ENCODE peak calls at places on chromosomes 5 and 9, in six cellular contexts. One of them, this sample, is unnamed.

GRCh38 chr9:114168281-114169028 is 13.1 kb downstream of the COL27A1 start:
- DNase-seq in PC-9: no peak
- DNase-seq in IMR-90: no peak
- DNase-seq in kidney epithelial cell: no peak
- DNase-seq in CD8-positive, alpha-beta T cell: no peak
- DNase-seq in fibroblast of pulmonary artery: no peak
- DNase-seq in this sample: no peak

GRCh38 chr9:33924978-33925797 is 108.2 kb downstream of the UBE2R2 start:
- DNase-seq in PC-9: no peak
- DNase-seq in IMR-90: peak
- DNase-seq in kidney epithelial cell: peak
- DNase-seq in CD8-positive, alpha-beta T cell: no peak
- DNase-seq in fibroblast of pulmonary artery: peak
- DNase-seq in this sample: no peak

GRCh38 chr5:37889612-37890317 is 49.9 kb upstream of the GDNF start:
- DNase-seq in PC-9: peak
- DNase-seq in IMR-90: peak
- DNase-seq in kidney epithelial cell: peak
- DNase-seq in CD8-positive, alpha-beta T cell: no peak
- DNase-seq in fibroblast of pulmonary artery: no peak
- DNase-seq in this sample: no peak

GRCh38 chr9:128550226-128550625 is 2.2 kb upstream of the SPTAN1 start:
- DNase-seq in PC-9: no peak
- DNase-seq in IMR-90: no peak
- DNase-seq in kidney epithelial cell: no peak
- DNase-seq in CD8-positive, alpha-beta T cell: no peak
- DNase-seq in fibroblast of pulmonary artery: no peak
- DNase-seq in this sample: no peak

GRCh38 chr9:76198336-76198735 is 195.9 kb downstream of the RFK start:
- DNase-seq in PC-9: no peak
- DNase-seq in IMR-90: peak
- DNase-seq in kidney epithelial cell: no peak
- DNase-seq in CD8-positive, alpha-beta T cell: no peak
- DNase-seq in fibroblast of pulmonary artery: peak
- DNase-seq in this sample: no peak

GRCh38 chr5:172740483-172741205 is 30.4 kb downstream of the DUSP1 start:
- DNase-seq in PC-9: peak
- DNase-seq in IMR-90: peak
- DNase-seq in kidney epithelial cell: peak
- DNase-seq in CD8-positive, alpha-beta T cell: no peak
- DNase-seq in fibroblast of pulmonary artery: peak
- DNase-seq in this sample: no peak

GRCh38 chr5:56359429-56359781 is 126.3 kb upstream of the ANKRD55 start:
- DNase-seq in PC-9: no peak
- DNase-seq in IMR-90: no peak
- DNase-seq in kidney epithelial cell: no peak
- DNase-seq in CD8-positive, alpha-beta T cell: no peak
- DNase-seq in fibroblast of pulmonary artery: no peak
- DNase-seq in this sample: no peak

GRCh38 chr9:37037744-37038640 is 3.9 kb upstream of the PAX5 start:
- DNase-seq in PC-9: no peak
- DNase-seq in IMR-90: no peak
- DNase-seq in kidney epithelial cell: no peak
- DNase-seq in CD8-positive, alpha-beta T cell: no peak
- DNase-seq in fibroblast of pulmonary artery: no peak
- DNase-seq in this sample: no peak

GRCh38 chr5:58497956-58498942 is 7.0 kb downstream of the GAPT start:
- DNase-seq in PC-9: peak
- DNase-seq in IMR-90: peak
- DNase-seq in kidney epithelial cell: no peak
- DNase-seq in CD8-positive, alpha-beta T cell: no peak
- DNase-seq in fibroblast of pulmonary artery: peak
- DNase-seq in this sample: no peak

GRCh38 chr5:173472164-173472563 is 143.9 kb upstream of the STC2 start:
- DNase-seq in PC-9: peak
- DNase-seq in IMR-90: peak
- DNase-seq in kidney epithelial cell: peak
- DNase-seq in CD8-positive, alpha-beta T cell: no peak
- DNase-seq in fibroblast of pulmonary artery: peak
- DNase-seq in this sample: peak

GRCh38 chr5:102222772-102223171 is 73.3 kb downstream of the SLCO4C1 start:
- DNase-seq in PC-9: no peak
- DNase-seq in IMR-90: no peak
- DNase-seq in kidney epithelial cell: no peak
- DNase-seq in CD8-positive, alpha-beta T cell: no peak
- DNase-seq in fibroblast of pulmonary artery: no peak
- DNase-seq in this sample: no peak

GRCh38 chr9:96218821-96219614 is 83.0 kb downstream of the HSD17B3 start:
- DNase-seq in PC-9: peak
- DNase-seq in IMR-90: no peak
- DNase-seq in kidney epithelial cell: no peak
- DNase-seq in CD8-positive, alpha-beta T cell: no peak
- DNase-seq in fibroblast of pulmonary artery: no peak
- DNase-seq in this sample: no peak

GRCh38 chr5:110105692-110106091 is 416.0 kb downstream of the MAN2A1 start:
- DNase-seq in PC-9: no peak
- DNase-seq in IMR-90: no peak
- DNase-seq in kidney epithelial cell: no peak
- DNase-seq in CD8-positive, alpha-beta T cell: no peak
- DNase-seq in fibroblast of pulmonary artery: peak
- DNase-seq in this sample: no peak

GRCh38 chr5:127070243-127070642 is 3.1 kb downstream of the C5orf63 start:
- DNase-seq in PC-9: no peak
- DNase-seq in IMR-90: no peak
- DNase-seq in kidney epithelial cell: no peak
- DNase-seq in CD8-positive, alpha-beta T cell: no peak
- DNase-seq in fibroblast of pulmonary artery: peak
- DNase-seq in this sample: peak

GRCh38 chr5:140828402-140828737 is 610 bp downstream of the PCDHA6 start:
- DNase-seq in PC-9: no peak
- DNase-seq in IMR-90: no peak
- DNase-seq in kidney epithelial cell: no peak
- DNase-seq in CD8-positive, alpha-beta T cell: no peak
- DNase-seq in fibroblast of pulmonary artery: no peak
- DNase-seq in this sample: no peak

GRCh38 chr5:132458226-132458560 is 32.4 kb downstream of the IRF1 start:
- DNase-seq in PC-9: no peak
- DNase-seq in IMR-90: peak
- DNase-seq in kidney epithelial cell: no peak
- DNase-seq in CD8-positive, alpha-beta T cell: no peak
- DNase-seq in fibroblast of pulmonary artery: no peak
- DNase-seq in this sample: no peak

GRCh38 chr9:12916037-12916436 is 141.2 kb downstream of the LURAP1L start:
- DNase-seq in PC-9: no peak
- DNase-seq in IMR-90: peak
- DNase-seq in kidney epithelial cell: no peak
- DNase-seq in CD8-positive, alpha-beta T cell: no peak
- DNase-seq in fibroblast of pulmonary artery: peak
- DNase-seq in this sample: no peak

GRCh38 chr5:142819816-142820215 is 49.6 kb downstream of the ARHGAP26 start:
- DNase-seq in PC-9: no peak
- DNase-seq in IMR-90: peak
- DNase-seq in kidney epithelial cell: no peak
- DNase-seq in CD8-positive, alpha-beta T cell: no peak
- DNase-seq in fibroblast of pulmonary artery: peak
- DNase-seq in this sample: no peak

GRCh38 chr5:103522586-103522985 is 40.0 kb downstream of the NUDT12 start:
- DNase-seq in PC-9: no peak
- DNase-seq in IMR-90: no peak
- DNase-seq in kidney epithelial cell: no peak
- DNase-seq in CD8-positive, alpha-beta T cell: no peak
- DNase-seq in fibroblast of pulmonary artery: peak
- DNase-seq in this sample: no peak

GRCh38 chr5:106940986-106941385 is 729.8 kb downstream of the EFNA5 start:
- DNase-seq in PC-9: peak
- DNase-seq in IMR-90: no peak
- DNase-seq in kidney epithelial cell: peak
- DNase-seq in CD8-positive, alpha-beta T cell: no peak
- DNase-seq in fibroblast of pulmonary artery: peak
- DNase-seq in this sample: no peak

GRCh38 chr5:32767948-32768427 is 56.9 kb downstream of the NPR3 start:
- DNase-seq in PC-9: peak
- DNase-seq in IMR-90: peak
- DNase-seq in kidney epithelial cell: peak
- DNase-seq in CD8-positive, alpha-beta T cell: no peak
- DNase-seq in fibroblast of pulmonary artery: peak
- DNase-seq in this sample: no peak

GRCh38 chr9:33818167-33818831 is 1.3 kb downstream of the UBE2R2 start:
- DNase-seq in PC-9: no peak
- DNase-seq in IMR-90: no peak
- DNase-seq in kidney epithelial cell: no peak
- DNase-seq in CD8-positive, alpha-beta T cell: no peak
- DNase-seq in fibroblast of pulmonary artery: no peak
- DNase-seq in this sample: no peak

GRCh38 chr5:143826909-143827514 is 15.1 kb downstream of the HMHB1 start:
- DNase-seq in PC-9: peak
- DNase-seq in IMR-90: peak
- DNase-seq in kidney epithelial cell: peak
- DNase-seq in CD8-positive, alpha-beta T cell: no peak
- DNase-seq in fibroblast of pulmonary artery: no peak
- DNase-seq in this sample: no peak

GRCh38 chr5:35478856-35479682 is 138.6 kb upstream of the SPEF2 start:
- DNase-seq in PC-9: no peak
- DNase-seq in IMR-90: peak
- DNase-seq in kidney epithelial cell: peak
- DNase-seq in CD8-positive, alpha-beta T cell: no peak
- DNase-seq in fibroblast of pulmonary artery: peak
- DNase-seq in this sample: no peak

GRCh38 chr5:145797336-145797735 is 37.8 kb downstream of the PRELID2 start:
- DNase-seq in PC-9: no peak
- DNase-seq in IMR-90: peak
- DNase-seq in kidney epithelial cell: peak
- DNase-seq in CD8-positive, alpha-beta T cell: no peak
- DNase-seq in fibroblast of pulmonary artery: peak
- DNase-seq in this sample: no peak
- TF ChIP-seq CTCF in PC-9: no peak
- TF ChIP-seq CTCF in IMR-90: no peak
- TF ChIP-seq CTCF in kidney epithelial cell: no peak
- TF ChIP-seq CTCF in CD8-positive, alpha-beta T cell: no peak
- TF ChIP-seq CTCF in fibroblast of pulmonary artery: peak
- TF ChIP-seq CTCF in this sample: no peak

GRCh38 chr9:124797343-124798103 is 20.6 kb downstream of the OLFML2A start:
- DNase-seq in PC-9: no peak
- DNase-seq in IMR-90: peak
- DNase-seq in kidney epithelial cell: no peak
- DNase-seq in CD8-positive, alpha-beta T cell: no peak
- DNase-seq in fibroblast of pulmonary artery: peak
- DNase-seq in this sample: no peak

GRCh38 chr9:124802426-124802825 is 25.5 kb downstream of the OLFML2A start:
- DNase-seq in PC-9: no peak
- DNase-seq in IMR-90: no peak
- DNase-seq in kidney epithelial cell: no peak
- DNase-seq in CD8-positive, alpha-beta T cell: no peak
- DNase-seq in fibroblast of pulmonary artery: no peak
- DNase-seq in this sample: no peak

GRCh38 chr9:124801356-124801755 is 24.4 kb downstream of the OLFML2A start:
- DNase-seq in PC-9: no peak
- DNase-seq in IMR-90: no peak
- DNase-seq in kidney epithelial cell: no peak
- DNase-seq in CD8-positive, alpha-beta T cell: no peak
- DNase-seq in fibroblast of pulmonary artery: no peak
- DNase-seq in this sample: no peak

GRCh38 chr9:124799274-124800006 is 22.5 kb downstream of the OLFML2A start:
- DNase-seq in PC-9: no peak
- DNase-seq in IMR-90: no peak
- DNase-seq in kidney epithelial cell: no peak
- DNase-seq in CD8-positive, alpha-beta T cell: no peak
- DNase-seq in fibroblast of pulmonary artery: no peak
- DNase-seq in this sample: no peak

GRCh38 chr9:124800306-124801259 is 23.6 kb downstream of the OLFML2A start:
- DNase-seq in PC-9: no peak
- DNase-seq in IMR-90: peak
- DNase-seq in kidney epithelial cell: no peak
- DNase-seq in CD8-positive, alpha-beta T cell: no peak
- DNase-seq in fibroblast of pulmonary artery: peak
- DNase-seq in this sample: no peak
- TF ChIP-seq CTCF in PC-9: no peak
- TF ChIP-seq CTCF in IMR-90: no peak
- TF ChIP-seq CTCF in kidney epithelial cell: no peak
- TF ChIP-seq CTCF in CD8-positive, alpha-beta T cell: no peak
- TF ChIP-seq CTCF in fibroblast of pulmonary artery: no peak
- TF ChIP-seq CTCF in this sample: no peak

GRCh38 chr9:127358770-127359169 is 38.2 kb upstream of the SLC2A8 start:
- DNase-seq in PC-9: no peak
- DNase-seq in IMR-90: no peak
- DNase-seq in kidney epithelial cell: no peak
- DNase-seq in CD8-positive, alpha-beta T cell: no peak
- DNase-seq in fibroblast of pulmonary artery: no peak
- DNase-seq in this sample: no peak

GRCh38 chr9:127356906-127357305 is 40.1 kb upstream of the SLC2A8 start:
- DNase-seq in PC-9: no peak
- DNase-seq in IMR-90: no peak
- DNase-seq in kidney epithelial cell: no peak
- DNase-seq in CD8-positive, alpha-beta T cell: no peak
- DNase-seq in fibroblast of pulmonary artery: no peak
- DNase-seq in this sample: no peak

GRCh38 chr9:127360829-127361228 is 36.1 kb upstream of the SLC2A8 start:
- DNase-seq in PC-9: peak
- DNase-seq in IMR-90: peak
- DNase-seq in kidney epithelial cell: no peak
- DNase-seq in CD8-positive, alpha-beta T cell: no peak
- DNase-seq in fibroblast of pulmonary artery: peak
- DNase-seq in this sample: no peak

GRCh38 chr9:127360205-127360604 is 36.8 kb upstream of the SLC2A8 start:
- DNase-seq in PC-9: no peak
- DNase-seq in IMR-90: no peak
- DNase-seq in kidney epithelial cell: no peak
- DNase-seq in CD8-positive, alpha-beta T cell: no peak
- DNase-seq in fibroblast of pulmonary artery: no peak
- DNase-seq in this sample: no peak

GRCh38 chr9:127358023-127358535 is 38.9 kb upstream of the SLC2A8 start:
- DNase-seq in PC-9: no peak
- DNase-seq in IMR-90: no peak
- DNase-seq in kidney epithelial cell: no peak
- DNase-seq in CD8-positive, alpha-beta T cell: no peak
- DNase-seq in fibroblast of pulmonary artery: no peak
- DNase-seq in this sample: no peak
- TF ChIP-seq CTCF in PC-9: no peak
- TF ChIP-seq CTCF in IMR-90: no peak
- TF ChIP-seq CTCF in kidney epithelial cell: no peak
- TF ChIP-seq CTCF in CD8-positive, alpha-beta T cell: no peak
- TF ChIP-seq CTCF in fibroblast of pulmonary artery: no peak
- TF ChIP-seq CTCF in this sample: no peak

GRCh38 chr5:119257613-119258012 is 98.2 kb upstream of the TNFAIP8 start:
- DNase-seq in PC-9: no peak
- DNase-seq in IMR-90: no peak
- DNase-seq in kidney epithelial cell: no peak
- DNase-seq in CD8-positive, alpha-beta T cell: no peak
- DNase-seq in fibroblast of pulmonary artery: no peak
- DNase-seq in this sample: no peak

GRCh38 chr5:119250946-119251901 is 104.6 kb upstream of the TNFAIP8 start:
- DNase-seq in PC-9: no peak
- DNase-seq in IMR-90: peak
- DNase-seq in kidney epithelial cell: no peak
- DNase-seq in CD8-positive, alpha-beta T cell: no peak
- DNase-seq in fibroblast of pulmonary artery: peak
- DNase-seq in this sample: no peak

GRCh38 chr5:119255571-119256356 is 100.1 kb upstream of the TNFAIP8 start:
- DNase-seq in PC-9: peak
- DNase-seq in IMR-90: peak
- DNase-seq in kidney epithelial cell: no peak
- DNase-seq in CD8-positive, alpha-beta T cell: no peak
- DNase-seq in fibroblast of pulmonary artery: peak
- DNase-seq in this sample: no peak
- TF ChIP-seq CTCF in PC-9: peak
- TF ChIP-seq CTCF in IMR-90: peak
- TF ChIP-seq CTCF in kidney epithelial cell: no peak
- TF ChIP-seq CTCF in CD8-positive, alpha-beta T cell: no peak
- TF ChIP-seq CTCF in fibroblast of pulmonary artery: peak
- TF ChIP-seq CTCF in this sample: no peak